ENCODE peak calls at places on chromosome X, in four cellular contexts. I, J, V and X are unnamed samples.

GRCh38 chrX:15854080-15854655 is 445 bp downstream of the AP1S2 start:
- DNase-seq in V (no peak), I (peak; percentile 65), J (peak; percentile 25), X (no peak)

GRCh38 chrX:73943900-73944581 is 359.9 kb upstream of the ZCCHC13 start:
- DNase-seq in I (peak; percentile 90), V (peak; percentile 74), J (peak; percentile 62), X (peak; percentile 97)

GRCh38 chrX:44872319-44872816 is 620 bp upstream of the KDM6A start:
- DNase-seq in I (no peak), J (no peak), V (no peak), X (peak; percentile 75)

GRCh38 chrX:72312311-72312940 is 6.7 kb upstream of the CITED1 start:
- DNase-seq in J (no peak), V (peak; percentile 24), I (no peak), X (no peak)

GRCh38 chrX:34401411-34401810 is 255.7 kb downstream of the TMEM47 start:
- DNase-seq in J (no peak), V (no peak), I (no peak), X (no peak)

GRCh38 chrX:24113161-24113560 is 36.4 kb upstream of the ZFX start:
- DNase-seq in I (no peak), J (no peak), V (no peak), X (no peak)

GRCh38 chrX:155718964-155719586 is 106.3 kb upstream of the TMLHE start:
- DNase-seq in V (no peak), J (no peak), I (no peak), X (no peak)

GRCh38 chrX:155632424-155633100 is 19.8 kb upstream of the TMLHE start:
- DNase-seq in J (no peak), I (no peak), V (no peak), X (no peak)

GRCh38 chrX:131821945-131822622 is 201.0 kb upstream of the STK26 start:
- DNase-seq in I (no peak), J (peak; percentile 62), V (no peak), X (no peak)

GRCh38 chrX:105228602-105229001 is 8.1 kb upstream of the TEX13A start:
- DNase-seq in V (no peak), I (no peak), J (no peak), X (no peak)

GRCh38 chrX:10310502-10310901 is 153.7 kb downstream of the CLCN4 start:
- DNase-seq in I (no peak), J (no peak), V (no peak), X (no peak)

GRCh38 chrX:150605603-150606002 is 37.2 kb downstream of the MTM1 start:
- DNase-seq in I (no peak), J (no peak), V (no peak), X (no peak)

DNA sequence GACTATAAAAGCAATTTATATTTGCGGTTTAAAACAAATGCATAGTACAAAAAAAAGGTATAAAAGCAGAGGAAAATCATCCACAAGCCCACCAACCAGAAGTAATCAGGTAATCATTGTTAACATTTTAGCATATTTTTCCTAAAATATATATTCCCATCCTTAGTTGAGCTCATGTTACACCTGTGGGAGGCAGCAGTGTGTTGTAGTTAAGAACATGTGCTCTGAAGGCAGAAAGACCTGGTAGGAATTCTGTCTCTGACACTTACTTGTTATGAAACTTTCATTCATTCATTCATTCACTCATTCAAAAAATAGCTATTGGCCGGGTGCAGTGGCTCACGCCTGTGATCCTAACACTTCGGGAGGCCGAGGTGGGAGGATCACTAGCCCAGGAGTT is 15.4 kb upstream of the CDKL5 start:
- DNase-seq in I (no peak), V (no peak), J (no peak), X (no peak)
- TF ChIP-seq CTCF in I (peak; percentile 22), V (peak; percentile 23), J (no peak), X (peak; percentile 78)

DNA sequence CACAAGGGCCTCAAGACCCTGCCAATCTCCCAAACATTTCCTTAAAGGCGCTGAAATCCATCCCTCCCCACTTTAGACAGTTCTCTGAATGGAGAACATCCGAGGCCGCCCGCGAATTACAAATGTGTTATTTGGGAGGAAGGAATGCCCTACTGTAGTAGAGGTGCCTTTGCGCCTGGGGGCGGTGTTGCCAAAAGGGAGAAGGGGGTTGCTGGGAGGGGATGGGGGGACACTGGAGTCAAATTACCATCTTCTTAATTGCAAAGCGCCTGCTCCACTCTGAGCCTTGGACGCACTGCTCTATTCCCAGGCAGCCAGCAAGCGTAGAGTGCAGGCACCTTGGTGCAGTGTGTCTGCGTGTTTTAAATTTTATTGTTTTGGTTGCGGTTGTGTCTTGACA is 2.7 kb downstream of the TMEM255A start:
- DNase-seq in J (no peak), I (peak; percentile 39), V (no peak), X (no peak)
- TF ChIP-seq CTCF in J (no peak), I (no peak), V (no peak), X (peak; percentile 23)

GRCh38 chrX:94831364-94831763 is 1157.4 kb downstream of the FAM133A start:
- DNase-seq in I (no peak), V (no peak), J (no peak), X (no peak)
- TF ChIP-seq CTCF in I (peak; percentile 19), V (peak; percentile 26), J (no peak), X (peak; percentile 79)

GRCh38 chrX:153687121-153688039 is at the start of gene SLC6A8:
- DNase-seq in I (peak; percentile 65), V (peak; percentile 71), J (peak; percentile 34), X (no peak)
- TF ChIP-seq CTCF in I (peak; percentile 30), V (no peak), J (no peak), X (peak; percentile 73)

GRCh38 chrX:92232182-92232581 is 453.0 kb downstream of the PCDH11X start:
- DNase-seq in J (no peak), I (no peak), V (no peak), X (no peak)
- TF ChIP-seq CTCF in J (no peak), I (no peak), V (peak; percentile 25), X (peak; percentile 81)

DNA sequence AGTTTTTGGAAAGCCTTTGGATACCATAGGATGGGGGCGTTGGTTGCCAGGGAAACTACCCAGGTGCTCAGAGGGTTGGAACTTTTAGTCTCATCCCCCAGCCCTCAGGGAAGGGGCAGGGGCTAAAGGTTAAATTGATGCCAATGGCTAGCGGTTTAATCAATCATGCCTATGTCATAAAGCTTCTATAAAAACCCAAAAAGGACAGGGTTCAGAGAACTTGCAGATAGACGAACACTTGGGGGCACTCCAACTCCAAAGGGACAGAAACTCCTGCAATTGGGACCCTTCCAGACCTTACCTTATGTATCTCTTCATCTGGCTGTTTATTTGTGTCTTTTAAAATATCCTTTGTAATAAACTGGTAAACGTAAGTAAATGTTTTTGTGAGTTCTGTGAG is 30.0 kb upstream of the GPR173 start:
- DNase-seq in J (no peak), I (no peak), V (no peak), X (no peak)
- TF ChIP-seq CTCF in J (no peak), I (no peak), V (no peak), X (peak; percentile 43)

GRCh38 chrX:56803849-56804681 is 75.0 kb downstream of the NBDY start:
- DNase-seq in J (no peak), V (no peak), I (no peak), X (no peak)
- TF ChIP-seq CTCF in J (no peak), V (no peak), I (no peak), X (no peak)